ENCODE peak calls at places on chromosomes 12 and 14, in six cellular contexts. X is left ventricle myocardium inferior; P is tibial nerve; T is CD8-positive, alpha-beta T cell; M is HepG2; F is esophagus squamous epithelium. B is an unnamed sample. For H3K4me1, the result is how much of the 10 kb centered on the place peaks cover.

GRCh38 chr12:78120866-78121590 is 290.3 kb downstream of the NAV3 start:
- DNase-seq in F (no peak), M (no peak), P (peak), T (no peak), X (no peak), B (no peak)

GRCh38 chr14:89773644-89774316 is 180.8 kb downstream of the EFCAB11 start:
- DNase-seq in T (peak), P (no peak), F (peak), X (peak), M (peak), B (no peak)

GRCh38 chr14:31172084-31172483 is 35.5 kb downstream of the HECTD1 start:
- DNase-seq in F (no peak), X (no peak), M (no peak), P (no peak), T (no peak), B (no peak)

GRCh38 chr12:128959931-128960330 is 106.7 kb downstream of the GLT1D1 start:
- DNase-seq in M (no peak), P (no peak), T (no peak), F (no peak), X (no peak), B (no peak)

GRCh38 chr12:126883737-126884136 is 1383.2 kb upstream of the TMEM132C start:
- DNase-seq in M (no peak), T (no peak), P (no peak), X (peak), F (no peak), B (no peak)

GRCh38 chr12:116397148-116397547 is 119.7 kb upstream of the MED13L start:
- DNase-seq in P (no peak), T (no peak), M (no peak), X (no peak), F (no peak), B (no peak)

GRCh38 chr12:31407562-31407961 is 81.6 kb upstream of the SINHCAF start:
- DNase-seq in P (no peak), F (no peak), M (no peak), T (no peak), X (no peak), B (no peak)

GRCh38 chr14:56810850-56811595 is 744 bp upstream of the OTX2 start:
- DNase-seq in P (no peak), T (no peak), M (no peak), X (no peak), F (no peak), B (no peak)

GRCh38 chr14:22010532-22011242 is 337.1 kb upstream of the OR4E1 start:
- DNase-seq in X (no peak), P (no peak), M (no peak), T (no peak), F (no peak), B (no peak)

GRCh38 chr14:73613046-73613383 is 698 bp downstream of the ACOT6 start:
- DNase-seq in P (peak), F (no peak), X (no peak), M (no peak), T (no peak), B (no peak)

GRCh38 chr12:116592731-116593130 is 33.5 kb downstream of the MAP1LC3B2 start:
- DNase-seq in P (no peak), F (no peak), T (no peak), X (no peak), M (no peak), B (no peak)

GRCh38 chr14:93936245-93936644 is 9.1 kb downstream of the FAM181A start:
- DNase-seq in X (no peak), F (no peak), P (no peak), T (no peak), M (no peak), B (no peak)

GRCh38 chr14:94115068-94115591 is 4.6 kb downstream of the IFI27 start:
- DNase-seq in P (peak), X (no peak), F (no peak), M (no peak), T (no peak), B (no peak)

GRCh38 chr14:104335176-104335575 is 196.8 kb downstream of the KIF26A start:
- DNase-seq in P (no peak), F (no peak), X (no peak), T (no peak), M (no peak), B (no peak)

GRCh38 chr12:54424232-54424631 is 5.2 kb upstream of the ITGA5 start:
- DNase-seq in P (no peak), X (no peak), T (no peak), M (no peak), F (no peak), B (no peak)

GRCh38 chr14:73634333-73634833 is 10.4 kb upstream of the DNAL1 start:
- DNase-seq in X (peak), P (no peak), F (no peak), T (no peak), M (no peak), B (peak)

GRCh38 chr12:44317651-44318126 is 481.8 kb downstream of the TMEM117 start:
- DNase-seq in F (no peak), T (no peak), P (no peak), M (peak), X (no peak), B (no peak)

GRCh38 chr12:72632286-72632685 is 360.1 kb downstream of the TRHDE start:
- DNase-seq in F (no peak), X (no peak), P (no peak), M (no peak), T (no peak), B (no peak)

GRCh38 chr12:6606331-6607131 is 648 bp downstream of the CHD4 start:
- DNase-seq in P (peak), M (peak), F (peak), X (peak), T (peak), B (peak)

GRCh38 chr12:95922231-95922630 is 20.2 kb downstream of the CCDC38 start:
- DNase-seq in T (no peak), F (no peak), M (no peak), P (no peak), X (no peak), B (no peak)

GRCh38 chr12:71011261-71011660 is 90.7 kb upstream of the PTPRR start:
- DNase-seq in T (no peak), X (no peak), F (no peak), M (no peak), P (no peak), B (no peak)

GRCh38 chr14:90842726-90843125 is 26.5 kb upstream of the TTC7B start:
- DNase-seq in M (no peak), P (no peak), T (no peak), F (no peak), X (no peak), B (no peak)

GRCh38 chr14:87869619-87870583 is 123.1 kb downstream of the GALC start:
- DNase-seq in M (no peak), P (peak), X (no peak), T (no peak), F (no peak), B (peak)

GRCh38 chr14:97638864-97639263 is 841.7 kb downstream of the VRK1 start:
- DNase-seq in X (no peak), F (no peak), P (no peak), T (no peak), M (no peak), B (no peak)

GRCh38 chr14:72830786-72831583 is 62.9 kb downstream of the DPF3 start:
- DNase-seq in P (no peak), T (no peak), F (no peak), X (no peak), M (no peak), B (no peak)

GRCh38 chr12:115223322-115223721 is 539.3 kb upstream of the TBX3 start:
- DNase-seq in F (no peak), X (no peak), T (no peak), M (peak), P (no peak), B (no peak)

GRCh38 chr14:44945264-44945663 is 16.5 kb downstream of the KLHL28 start:
- DNase-seq in P (no peak), F (no peak), T (no peak), X (no peak), M (no peak), B (no peak)

GRCh38 chr12:100303831-100304230 is 36.9 kb downstream of the SCYL2 start:
- DNase-seq in T (no peak), X (no peak), P (no peak), F (no peak), M (no peak), B (no peak)

GRCh38 chr12:20445693-20446092 is 77.4 kb downstream of the PDE3A start:
- DNase-seq in F (no peak), M (no peak), P (no peak), X (no peak), T (no peak), B (no peak)

GRCh38 chr12:47017901-47018479 is 61.4 kb upstream of the PCED1B start:
- DNase-seq in M (no peak), F (no peak), T (no peak), P (no peak), X (no peak), B (no peak)

GRCh38 chr12:5442251-5443006 is 10.5 kb downstream of the NTF3 start:
- DNase-seq in F (no peak), T (no peak), M (peak), X (no peak), P (no peak), B (no peak)

GRCh38 chr14:87725318-87725717 is 267.7 kb downstream of the GALC start:
- DNase-seq in F (no peak), X (no peak), M (no peak), P (no peak), T (no peak), B (no peak)

GRCh38 chr14:87409401-87409800 is 583.6 kb downstream of the GALC start:
- DNase-seq in F (no peak), X (no peak), M (no peak), T (no peak), P (no peak), B (no peak)

GRCh38 chr12:70854138-70854537 is 66.4 kb downstream of the PTPRR start:
- DNase-seq in X (no peak), F (no peak), P (no peak), T (no peak), M (no peak), B (no peak)

GRCh38 chr14:68771631-68772030 is 21.2 kb downstream of the ZFP36L1 start:
- DNase-seq in T (no peak), X (peak), M (no peak), F (no peak), P (no peak), B (no peak)

GRCh38 chr14:66078031-66078430 is 408.1 kb upstream of the CCDC196 start:
- DNase-seq in M (no peak), X (no peak), P (no peak), F (no peak), T (no peak), B (no peak)

GRCh38 chr14:103343164-103343879 is 9.3 kb downstream of the EIF5 start:
- DNase-seq in P (no peak), M (no peak), X (no peak), T (no peak), F (no peak), B (no peak)

GRCh38 chr12:91852646-91853045 is 293.0 kb downstream of the BTG1 start:
- DNase-seq in X (no peak), P (no peak), M (no peak), F (no peak), T (no peak), B (no peak)

GRCh38 chr14:35822501-35822900 is 3.6 kb upstream of the BRMS1L start:
- DNase-seq in T (no peak), P (no peak), X (no peak), M (no peak), F (no peak), B (no peak)
- H3K4me1 ChIP-seq in T (under half), P (under half), X (under half), M (under half), F (under half), B (under half)

GRCh38 chr12:105459760-105460325 is 129.4 kb downstream of the C12orf75 start:
- DNase-seq in T (no peak), X (no peak), F (no peak), P (no peak), M (no peak), B (no peak)

GRCh38 chr12:105462336-105462735 is 131.8 kb downstream of the C12orf75 start:
- DNase-seq in P (no peak), X (no peak), F (no peak), T (no peak), M (no peak), B (no peak)

GRCh38 chr12:105462841-105463240 is 132.3 kb downstream of the C12orf75 start:
- DNase-seq in X (no peak), T (no peak), F (no peak), M (no peak), P (no peak), B (no peak)

GRCh38 chr12:105464426-105464825 is 133.9 kb downstream of the C12orf75 start:
- DNase-seq in T (no peak), P (no peak), M (no peak), X (no peak), F (no peak), B (no peak)

DNA sequence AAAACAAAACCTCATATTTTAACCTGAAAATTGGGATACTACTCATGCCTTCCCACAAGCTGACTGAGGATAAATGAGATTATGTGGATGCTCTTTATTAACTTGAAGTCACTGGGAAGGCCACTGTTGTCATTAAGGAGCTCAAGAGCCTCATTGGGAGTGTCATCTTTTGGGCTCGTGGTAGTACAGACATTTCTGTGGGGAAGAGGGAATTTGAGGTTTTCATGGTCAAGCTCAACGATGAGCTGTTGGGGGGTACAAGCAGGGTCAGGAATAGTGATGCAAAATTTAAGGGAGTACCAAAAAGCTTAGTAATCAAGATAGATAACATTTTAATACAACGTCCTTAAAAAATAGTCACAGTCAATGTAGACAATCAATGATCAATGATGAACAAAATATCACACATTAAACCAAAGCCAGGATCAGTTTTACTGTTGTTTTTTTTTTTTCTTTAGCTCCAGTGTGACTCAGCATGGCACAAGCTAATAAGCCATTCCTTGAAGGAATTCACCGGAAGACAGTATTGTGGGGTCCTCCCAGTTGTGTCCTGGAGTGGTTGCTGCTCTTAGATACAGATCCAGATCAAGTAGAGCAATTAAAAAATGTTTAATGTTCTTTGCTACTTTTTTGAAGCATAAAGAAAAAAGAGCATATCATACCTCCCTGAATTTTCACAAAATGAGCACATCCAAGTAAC is 130.9 kb downstream of the C12orf75 start:
- DNase-seq in X (no peak), F (no peak), M (no peak), T (no peak), P (no peak), B (no peak)
- TF ChIP-seq CTCF in X (no peak), F (no peak), M (no peak), T (no peak), P (no peak), B (no peak)

DNA sequence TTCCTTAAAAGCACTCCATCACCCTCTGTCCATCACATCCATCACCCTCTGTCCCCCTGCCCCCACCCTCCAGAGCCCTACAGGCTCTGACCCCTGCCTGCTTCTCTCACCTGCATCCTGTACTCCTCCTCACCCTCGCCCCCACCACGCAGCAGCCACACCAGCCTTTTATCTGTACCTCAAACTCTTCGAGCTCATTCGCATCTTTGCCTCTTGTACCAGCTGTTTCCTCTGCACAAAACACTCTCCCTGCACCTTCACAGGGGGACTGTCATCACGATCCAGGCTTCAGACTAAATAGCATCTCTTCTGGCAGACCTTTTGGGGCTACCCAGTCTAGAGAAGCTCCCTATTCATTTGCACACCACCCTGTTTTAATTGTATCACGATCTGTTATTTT is 24.1 kb downstream of the TMEM229B start:
- DNase-seq in X (no peak), M (no peak), P (no peak), F (no peak), T (peak), B (no peak)
- H3K4me3 ChIP-seq in X (no peak), M (no peak), P (no peak), F (no peak), T (no peak), B (no peak)

GRCh38 chr12:119671070-119671469 is 3.1 kb downstream of the PRKAB1 start:
- DNase-seq in X (no peak), P (no peak), M (no peak), F (no peak), T (no peak), B (no peak)
- H3K4me1 ChIP-seq in X (half or more), P (under half), M (under half), F (under half), T (under half), B (under half)

DNA sequence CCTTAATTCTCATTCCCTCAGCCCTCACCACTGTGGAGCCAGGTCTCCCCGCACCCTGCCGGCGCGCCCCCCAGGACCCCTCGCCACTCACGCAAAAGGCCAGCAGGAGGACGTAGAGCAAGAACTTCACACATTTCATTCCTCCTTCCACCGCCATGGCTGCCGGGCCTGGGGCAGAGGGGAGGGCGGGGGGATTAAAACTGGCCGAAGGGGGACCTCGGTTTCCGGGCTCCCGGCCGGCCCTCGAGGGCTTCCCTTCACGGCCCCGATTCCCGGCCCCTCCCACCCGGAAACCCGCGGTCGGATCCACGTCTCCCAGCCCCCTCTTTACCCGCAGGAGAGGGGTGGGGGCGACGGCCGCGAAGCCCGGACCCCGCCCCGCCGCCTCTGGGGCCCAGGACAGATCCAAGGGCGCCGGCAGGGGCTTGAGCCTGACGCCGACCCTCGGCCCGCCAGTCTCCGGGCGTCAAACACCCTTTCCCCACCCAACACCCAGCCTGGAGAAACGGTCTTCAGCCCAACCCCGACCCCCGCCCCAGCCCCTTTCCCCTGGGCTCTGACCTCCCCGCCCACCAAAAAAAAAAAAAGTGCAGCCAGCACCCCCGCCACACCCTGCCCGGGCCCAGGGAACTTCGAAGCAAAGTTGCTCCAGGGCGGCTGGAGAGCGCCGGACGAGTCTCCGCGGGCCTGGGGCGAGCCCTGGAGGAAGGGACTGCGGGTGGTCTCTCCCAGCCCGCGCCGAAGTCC is 451 bp downstream of the CD63 start:
- DNase-seq in P (peak), M (no peak), T (no peak), X (peak), F (no peak), B (peak)
- TF ChIP-seq CTCF in P (no peak), M (no peak), T (no peak), X (no peak), F (no peak), B (no peak)

DNA sequence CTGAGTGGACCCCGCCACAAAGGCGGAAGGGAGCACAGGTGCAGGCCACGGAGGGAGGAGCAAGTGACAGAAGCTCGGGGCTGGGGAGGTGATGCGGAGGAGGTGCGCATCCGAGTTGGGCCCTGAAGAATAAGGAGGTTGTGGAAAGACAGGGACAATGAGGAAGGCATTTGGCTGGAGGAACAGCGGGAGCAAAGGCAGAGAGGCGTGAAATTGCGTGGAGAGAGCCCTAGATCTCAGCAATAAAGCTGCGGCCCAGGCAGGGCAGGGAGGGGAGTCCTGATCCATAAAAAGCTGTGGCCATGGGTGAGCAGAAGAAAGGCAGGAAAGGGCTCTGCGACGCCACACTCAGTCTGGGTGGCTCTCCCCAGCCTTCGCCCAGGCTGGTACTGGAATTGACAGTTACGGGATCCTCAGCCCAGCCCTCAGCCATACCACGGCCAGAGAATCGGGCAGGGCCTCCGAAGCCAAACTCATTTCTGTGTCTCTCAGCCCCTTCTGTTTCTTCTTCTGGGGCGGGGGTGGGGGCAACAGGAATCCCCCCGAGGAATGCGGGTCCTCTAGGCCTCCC is 2.2 kb downstream of the FIGNL2 start:
- DNase-seq in M (no peak), F (no peak), P (no peak), X (no peak), T (no peak), B (no peak)
- H3K4me3 ChIP-seq in M (peak), F (peak), P (peak), X (peak), T (no peak), B (no peak)